ENCODE peak calls at places on chromosomes 3 and 15, in six cellular contexts. Y, M, D, O, U and L are unnamed samples.

GRCh38 chr3:82474711-82475110 is 713.3 kb upstream of the GBE1 start:
- DNase-seq in Y (no peak), M (no peak), D (no peak), O (no peak), U (no peak), L (no peak)

GRCh38 chr3:73141531-73141930 is 80.1 kb downstream of the EBLN2 start:
- DNase-seq in Y (no peak), M (no peak), D (no peak), O (no peak), U (no peak), L (no peak)

GRCh38 chr3:159846255-159846654 is 142.4 kb upstream of the IL12A start:
- DNase-seq in Y (no peak), M (no peak), D (no peak), O (no peak), U (no peak), L (no peak)

GRCh38 chr3:100893590-100893989 is 99.6 kb downstream of the ABI3BP start:
- DNase-seq in Y (no peak), M (no peak), D (no peak), O (no peak), U (no peak), L (no peak)

GRCh38 chr15:99476413-99477222 is 89.2 kb upstream of the MEF2A start:
- DNase-seq in Y (no peak), M (no peak), D (no peak), O (peak), U (no peak), L (peak)

GRCh38 chr3:98730338-98730737 is 32.8 kb upstream of the ST3GAL6 start:
- DNase-seq in Y (no peak), M (no peak), D (no peak), O (no peak), U (no peak), L (no peak)

GRCh38 chr3:129705274-129705673 is 98.8 kb upstream of the PLXND1 start:
- DNase-seq in Y (no peak), M (no peak), D (no peak), O (no peak), U (no peak), L (no peak)

GRCh38 chr3:31917303-31917903 is 63.7 kb downstream of the OSBPL10 start:
- DNase-seq in Y (no peak), M (no peak), D (no peak), O (no peak), U (no peak), L (no peak)

GRCh38 chr3:3085782-3086181 is 24.4 kb downstream of the IL5RA start:
- DNase-seq in Y (no peak), M (no peak), D (no peak), O (no peak), U (no peak), L (no peak)

GRCh38 chr3:184058029-184058428 is 5.2 kb downstream of the HTR3C start:
- DNase-seq in Y (no peak), M (no peak), D (no peak), O (no peak), U (no peak), L (no peak)

GRCh38 chr3:38608086-38608775 is 41.3 kb downstream of the SCN5A start:
- DNase-seq in Y (no peak), M (no peak), D (no peak), O (no peak), U (no peak), L (no peak)

GRCh38 chr3:183293966-183294365 is 40.9 kb downstream of the B3GNT5 start:
- DNase-seq in Y (no peak), M (no peak), D (no peak), O (no peak), U (no peak), L (no peak)

GRCh38 chr3:98501270-98501669 is 3.8 kb downstream of the OR5K2 start:
- DNase-seq in Y (no peak), M (no peak), D (no peak), O (no peak), U (no peak), L (no peak)

GRCh38 chr3:9122732-9123364 is 126.6 kb downstream of the SRGAP3 start:
- DNase-seq in Y (no peak), M (no peak), D (no peak), O (no peak), U (no peak), L (no peak)

GRCh38 chr15:101024709-101025108 is 105.6 kb downstream of the LRRK1 start:
- DNase-seq in Y (no peak), M (no peak), D (no peak), O (no peak), U (peak), L (no peak)

GRCh38 chr15:60760646-60761504 is 281.9 kb upstream of the ICE2 start:
- DNase-seq in Y (no peak), M (no peak), D (no peak), O (peak), U (no peak), L (no peak)

GRCh38 chr3:56423537-56424209 is 44.6 kb downstream of the ERC2 start:
- DNase-seq in Y (no peak), M (no peak), D (no peak), O (no peak), U (no peak), L (no peak)

GRCh38 chr3:165446555-165446954 is 250.4 kb upstream of the SLITRK3 start:
- DNase-seq in Y (peak), M (no peak), D (no peak), O (no peak), U (no peak), L (no peak)

GRCh38 chr3:52507359-52507758 is 12.2 kb downstream of the STAB1 start:
- DNase-seq in Y (no peak), M (no peak), D (no peak), O (no peak), U (no peak), L (no peak)

GRCh38 chr3:24185738-24186384 is 240.8 kb downstream of the NR1D2 start:
- DNase-seq in Y (peak), M (no peak), D (peak), O (peak), U (peak), L (no peak)

GRCh38 chr3:41002104-41002503 is 197.2 kb upstream of the CTNNB1 start:
- DNase-seq in Y (peak), M (no peak), D (no peak), O (no peak), U (no peak), L (no peak)